ENCODE peak calls at places on chromosomes 11 and 22, in eight cellular contexts. Q is bronchial epithelial cell, S is lower lobe of right lung, Z is ovary, N is transverse colon, L is GM06990, C is IMR-90, Y is mucosa of descending colon. J is an unnamed sample.

GRCh38 chr11:35126000-35126878 is 12.7 kb upstream of the CD44 start:
- DNase-seq in Y (no peak), Q (no peak), N (no peak), C (no peak), S (no peak), L (peak; percentile 76), Z (no peak), J (no peak)

GRCh38 chr11:44136176-44136945 is 40.9 kb downstream of the EXT2 start:
- DNase-seq in C (no peak), Y (no peak), N (no peak), Q (no peak), Z (no peak), L (no peak), S (no peak), J (no peak)

GRCh38 chr11:118907749-118908106 is 18.0 kb downstream of the BCL9L start:
- DNase-seq in N (no peak), C (no peak), Q (no peak), S (peak; percentile 36), L (no peak), Y (no peak), Z (no peak), J (no peak)

GRCh38 chr11:32888805-32889204 is 3.8 kb upstream of the QSER1 start:
- DNase-seq in Q (no peak), N (no peak), Y (no peak), C (peak; percentile 76), S (no peak), Z (no peak), L (no peak), J (no peak)

GRCh38 chr11:48127521-48128183 is 89.0 kb upstream of the OR4B1 start:
- DNase-seq in S (no peak), N (no peak), Q (no peak), Z (no peak), L (no peak), C (no peak), Y (no peak), J (no peak)

GRCh38 chr11:133943950-133944698 is 12.6 kb downstream of the IGSF9B start:
- DNase-seq in Q (no peak), Y (no peak), Z (no peak), C (no peak), L (no peak), N (no peak), S (no peak), J (no peak)

GRCh38 chr22:35685731-35686130 is 31.9 kb upstream of the APOL5 start:
- DNase-seq in L (no peak), C (peak; percentile 50), Y (no peak), N (no peak), Q (no peak), Z (no peak), S (no peak), J (no peak)

GRCh38 chr11:76824980-76825725 is 35.6 kb upstream of the ACER3 start:
- DNase-seq in N (no peak), Z (no peak), Y (no peak), L (no peak), Q (peak; percentile 95), C (peak; percentile 61), S (no peak), J (no peak)

GRCh38 chr11:73585834-73586575 is 11.9 kb downstream of the FAM168A start:
- DNase-seq in C (peak; percentile 90), Q (peak; percentile 79), S (no peak), Z (no peak), L (no peak), Y (no peak), N (no peak), J (no peak)

GRCh38 chr11:97409141-97409540 is 1019.3 kb downstream of the JRKL start:
- DNase-seq in C (no peak), Q (no peak), Y (no peak), S (no peak), L (no peak), Z (no peak), N (no peak), J (no peak)

GRCh38 chr11:35182317-35182939 is 43.5 kb downstream of the CD44 start:
- DNase-seq in Y (no peak), L (peak; percentile 60), Q (no peak), S (no peak), N (no peak), C (no peak), Z (no peak), J (no peak)

DNA sequence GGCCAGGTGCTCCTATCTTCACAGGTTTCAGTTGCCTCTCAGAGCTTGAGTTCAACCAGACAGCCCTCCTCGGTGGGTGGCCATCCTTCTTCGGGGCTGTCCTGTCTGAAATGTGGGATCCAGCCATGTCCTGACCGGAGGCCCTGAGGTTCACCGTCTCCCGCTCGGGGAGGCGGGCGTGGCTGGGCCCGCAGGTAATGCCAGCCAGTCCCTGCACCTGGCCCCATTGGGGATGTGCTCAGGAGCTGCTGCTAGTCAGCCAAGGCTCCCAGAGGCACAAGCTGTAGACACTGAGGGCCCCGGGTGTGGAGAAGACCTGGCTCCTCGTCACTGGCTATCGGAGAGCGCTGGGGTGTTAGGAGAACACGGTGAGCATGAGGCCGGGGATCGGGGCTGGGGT is 32.6 kb downstream of the TSPAN4 start:
- DNase-seq in N (no peak), C (no peak), Q (no peak), Z (no peak), Y (no peak), S (no peak), L (no peak), J (no peak)
- H3K36me3 ChIP-seq in N (peaks cover 4% of the 10 kb centered on the region), C (peaks cover 7% of the 10 kb centered on the region), Q (peaks cover 2% of the 10 kb centered on the region), Z (no peaks in the 10 kb centered on the region), Y (no peaks in the 10 kb centered on the region), S (peaks cover 11% of the 10 kb centered on the region), L (peaks cover 4% of the 10 kb centered on the region), J (peaks cover 27% of the 10 kb centered on the region)

DNA sequence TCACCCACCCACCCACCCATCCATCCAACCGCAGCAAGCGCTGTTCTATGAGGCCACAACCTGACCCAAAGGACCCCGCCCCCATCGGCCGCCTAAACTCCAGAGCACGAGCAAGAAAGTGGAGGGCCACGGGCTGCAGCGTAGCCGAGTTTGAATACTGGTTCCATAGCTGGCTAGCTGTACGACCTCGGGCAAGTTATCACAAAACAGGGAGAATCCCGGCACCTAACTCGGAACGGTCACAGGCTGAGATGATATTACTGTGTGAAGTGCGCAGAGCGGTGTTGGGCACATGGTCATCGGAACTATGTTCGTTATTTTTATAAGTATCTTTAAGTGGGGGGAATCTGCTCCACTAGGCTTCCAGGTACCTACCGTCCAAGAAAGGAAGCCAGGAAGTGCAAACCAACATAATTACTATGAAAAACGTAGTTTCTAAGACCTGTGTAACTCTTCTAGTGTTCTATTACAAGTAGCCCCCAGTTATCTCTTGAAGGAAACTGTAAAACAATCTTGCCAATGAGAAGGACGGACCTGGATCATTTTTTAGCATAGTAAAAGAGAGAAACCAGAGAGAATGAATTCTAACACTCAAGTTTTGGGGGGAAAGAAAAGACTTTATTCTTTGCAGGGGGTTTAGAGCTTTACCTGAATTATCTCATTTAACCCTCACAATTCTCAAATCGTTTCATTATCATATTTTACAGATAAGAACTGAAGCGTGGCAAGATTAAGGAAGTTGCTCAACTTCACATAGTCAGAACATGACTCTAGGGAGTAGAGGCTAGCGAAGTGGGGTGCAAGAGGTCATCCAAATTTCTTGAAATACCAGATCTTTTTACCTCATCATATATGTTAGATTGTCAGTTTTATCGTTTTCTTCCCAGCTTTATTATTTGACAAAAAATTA is 671 bp upstream of the BUD13 start:
- DNase-seq in Y (no peak), Q (peak; percentile 47), S (no peak), L (no peak), Z (no peak), N (no peak), C (peak; percentile 17), J (no peak)
- H3K4me3 ChIP-seq in Y (peak overlapping the region; percentile 74), Q (peak overlapping the region; percentile 70), S (peak overlapping the region; percentile 76), L (peak overlapping the region; percentile 82), Z (peak overlapping the region; percentile 83), N (peak overlapping the region; percentile 71), C (peak overlapping the region; percentile 96), J (peak overlapping the region; percentile 94)

GRCh38 chr22:50251472-50252054 is 498 bp upstream of the HDAC10 start:
- DNase-seq in L (no peak), Q (no peak), S (no peak), Y (no peak), C (no peak), N (no peak), Z (no peak), J (no peak)

GRCh38 chr22:50252081-50253045 is 1.3 kb upstream of the HDAC10 start:
- DNase-seq in L (peak; percentile 61), C (peak; percentile 52), Q (peak; percentile 49), N (peak; percentile 84), S (peak; percentile 83), Y (peak; percentile 87), Z (peak; percentile 80), J (peak; percentile 75)

GRCh38 chr22:50249382-50250248 is 1.4 kb downstream of the HDAC10 start:
- DNase-seq in Z (peak; percentile 50), Y (peak; percentile 48), Q (no peak), C (no peak), N (no peak), L (no peak), S (no peak), J (no peak)

GRCh38 chr22:50250249-50250554 is 863 bp downstream of the HDAC10 start:
- DNase-seq in N (no peak), Z (no peak), S (no peak), Y (no peak), Q (no peak), C (no peak), L (no peak), J (no peak)

DNA sequence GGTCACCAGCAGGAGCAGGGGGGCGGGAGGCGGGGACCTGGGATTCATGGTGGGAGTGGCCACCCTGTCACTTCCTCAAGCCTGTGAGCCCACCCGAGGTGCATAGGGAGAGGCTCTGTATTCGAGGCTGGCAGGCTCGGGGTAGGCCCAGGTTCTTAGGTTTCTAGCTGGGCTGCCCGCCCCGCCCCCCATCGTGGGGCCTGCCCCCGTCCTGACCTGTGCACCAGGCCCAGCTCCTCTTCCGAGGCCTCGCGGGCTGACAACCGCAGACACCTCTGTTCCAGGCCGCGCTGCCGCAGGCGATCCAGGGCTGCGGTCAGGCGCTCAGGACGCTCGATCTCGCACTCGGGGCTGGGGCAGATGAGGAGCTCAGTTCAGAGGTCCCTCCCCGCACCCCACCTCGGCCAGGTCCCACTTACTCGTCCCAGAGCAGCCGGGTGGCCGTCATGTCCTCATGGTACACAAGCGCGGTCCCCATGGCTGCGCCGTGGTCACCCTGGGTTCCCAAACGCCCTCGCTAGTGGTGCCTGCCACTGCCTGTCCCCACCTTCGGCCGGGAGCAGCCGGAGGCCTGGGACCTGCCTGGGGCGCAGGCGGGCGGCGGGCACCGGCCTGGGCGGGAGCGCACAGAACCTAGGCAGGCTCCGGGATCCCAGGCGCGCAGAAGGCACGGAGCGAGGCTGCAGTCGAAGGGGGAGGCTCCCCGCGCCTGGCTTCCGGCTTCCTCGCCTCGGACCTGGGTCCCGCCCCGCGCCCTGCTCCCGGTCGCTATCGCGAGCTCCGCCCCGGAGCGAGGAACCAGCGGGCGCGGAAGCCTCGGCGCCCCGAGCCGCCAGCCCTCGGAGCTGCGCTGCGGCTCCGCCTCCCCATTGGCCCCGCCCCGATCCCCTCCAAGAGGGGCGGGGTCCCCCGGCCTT is at the start of gene HDAC10:
- DNase-seq in Y (peak; percentile 92), Z (peak; percentile 83), C (peak; percentile 74), N (peak; percentile 91), Q (peak; percentile 55), S (peak; percentile 92), L (peak; percentile 88), J (peak; percentile 81)
- H3K36me3 ChIP-seq in Y (no peaks in the 10 kb centered on the region), Z (no peaks in the 10 kb centered on the region), C (peaks cover 41% of the 10 kb centered on the region), N (no peaks in the 10 kb centered on the region), Q (peaks cover 22% of the 10 kb centered on the region), S (peaks cover 10% of the 10 kb centered on the region), L (peaks cover 18% of the 10 kb centered on the region), J (peaks cover 54% of the 10 kb centered on the region)

DNA sequence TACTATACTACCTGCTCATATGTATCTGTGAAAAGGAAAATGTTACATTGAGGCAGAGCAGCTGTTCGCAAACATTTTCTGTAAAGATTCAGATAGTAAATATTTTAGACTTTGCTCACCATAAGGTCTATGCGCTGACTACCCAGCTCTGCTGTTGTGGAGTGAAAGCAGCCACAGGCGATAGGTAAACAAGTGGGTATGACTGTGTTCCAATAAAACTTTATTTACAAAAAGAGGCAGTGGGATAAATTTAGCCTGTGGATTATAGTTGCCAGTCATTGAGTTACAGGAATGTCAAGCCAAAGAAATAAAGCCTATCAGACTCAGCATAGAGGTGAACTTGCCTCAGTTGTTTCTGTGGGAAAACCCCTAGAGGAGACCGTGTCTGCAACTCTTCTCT is 487.7 kb upstream of the API5 start:
- DNase-seq in N (no peak), Y (no peak), C (no peak), Z (no peak), S (no peak), Q (no peak), L (no peak), J (no peak)
- H3K4me3 ChIP-seq in N (no peak overlapping the region), Y (no peak overlapping the region), C (no peak overlapping the region), Z (no peak overlapping the region), S (no peak overlapping the region), Q (no peak overlapping the region), L (no peak overlapping the region), J (no peak overlapping the region)